ENCODE peak calls at places on chromosomes 4 and X, in nine cellular contexts. V is CD8-positive, alpha-beta memory T cell; D is AG09309; N is activated T-cell treated with anti-CD3 and anti-CD28 coated beads, Interleukin-2, amount 50 U/mL, for 48 hours; I is mesenteric fat pad; L is GM23338; H is WTC11; F is sigmoid colon; K is GF-D8. O is an unnamed sample.

GRCh38 chr4:25308761-25309160 is 3.8 kb upstream of the ZCCHC4 start:
- DNase-seq in V (no peak), D (no peak), N (no peak), I (no peak), L (no peak), H (no peak), F (no peak), K (no peak), O (no peak)

GRCh38 chr4:7738458-7739076 is 201.1 kb downstream of the AFAP1 start:
- DNase-seq in V (no peak), D (no peak), N (no peak), I (no peak), L (no peak), H (no peak), F (no peak), K (no peak), O (peak)

GRCh38 chr4:39825090-39825489 is 127.2 kb downstream of the UBE2K start:
- DNase-seq in V (no peak), D (no peak), N (no peak), I (no peak), L (no peak), H (no peak), F (no peak), K (no peak), O (no peak)

GRCh38 chrX:14029039-14029424 is 660 bp downstream of the GEMIN8 start:
- DNase-seq in V (no peak), D (no peak), N (no peak), I (no peak), L (no peak), H (no peak), F (no peak), K (no peak), O (no peak)

GRCh38 chrX:121011254-121011653 is 25.7 kb upstream of the CT47A1 start:
- DNase-seq in V (no peak), D (no peak), N (no peak), I (no peak), L (no peak), H (no peak), F (no peak), K (no peak), O (no peak)

GRCh38 chrX:45143455-45143854 is 57.2 kb downstream of the DIPK2B start:
- DNase-seq in V (no peak), D (no peak), N (no peak), I (no peak), L (no peak), H (no peak), F (no peak), K (no peak), O (no peak)

GRCh38 chr4:120850048-120850599 is 72.4 kb downstream of the PRDM5 start:
- DNase-seq in V (no peak), D (peak), N (no peak), I (no peak), L (no peak), H (no peak), F (no peak), K (no peak), O (no peak)

GRCh38 chr4:15197005-15197404 is 194.7 kb downstream of the CPEB2 start:
- DNase-seq in V (no peak), D (no peak), N (no peak), I (no peak), L (peak), H (peak), F (no peak), K (no peak), O (no peak)

GRCh38 chr4:8706221-8707044 is 113.9 kb downstream of the CPZ start:
- DNase-seq in V (no peak), D (no peak), N (no peak), I (peak), L (no peak), H (peak), F (peak), K (no peak), O (peak)